ENCODE peak calls at places on chromosomes 13 and 19, in nine cellular contexts. V is A549, B is neural crest cell, K is tibial nerve, J is fibroblast of the aortic adventitia, S is RWPE1, W is left ventricle myocardium inferior, P is astrocyte, M is mammary epithelial cell. G is an unnamed sample.

GRCh38 chr13:73767747-73768315 is 366.4 kb downstream of the KLF12 start:
- DNase-seq in V (peak; percentile 1), B (peak; percentile 3), K (no peak), J (no peak), S (peak; percentile 10), W (no peak), P (no peak), M (no peak), G (no peak)

GRCh38 chr19:2887391-2887914 is 13.3 kb upstream of the ZNF57 start:
- DNase-seq in V (peak; percentile 77), B (no peak), K (no peak), J (peak; percentile 86), S (peak; percentile 63), W (no peak), P (peak; percentile 32), M (peak; percentile 66), G (no peak)

GRCh38 chr19:4064551-4065260 is 2.0 kb downstream of the ZBTB7A start:
- DNase-seq in V (no peak), B (no peak), K (no peak), J (no peak), S (no peak), W (peak; percentile 59), P (no peak), M (no peak), G (no peak)

GRCh38 chr13:46170687-46171086 is 11.3 kb downstream of the LCP1 start:
- DNase-seq in V (no peak), B (peak; percentile 22), K (no peak), J (no peak), S (no peak), W (no peak), P (no peak), M (no peak), G (no peak)

GRCh38 chr19:30593358-30593757 is 221.2 kb downstream of the ZNF536 start:
- DNase-seq in V (no peak), B (no peak), K (no peak), J (no peak), S (no peak), W (no peak), P (no peak), M (no peak), G (no peak)

GRCh38 chr19:12749938-12750521 is 1.6 kb upstream of the BEST2 start:
- DNase-seq in V (no peak), B (no peak), K (no peak), J (no peak), S (no peak), W (no peak), P (peak; percentile 38), M (no peak), G (no peak)

GRCh38 chr13:80360298-80360827 is 19.4 kb upstream of the SPRY2 start:
- DNase-seq in V (no peak), B (no peak), K (no peak), J (no peak), S (no peak), W (no peak), P (no peak), M (no peak), G (no peak)

GRCh38 chr19:40611096-40611495 is 9.9 kb downstream of the LTBP4 start:
- DNase-seq in V (no peak), B (no peak), K (no peak), J (no peak), S (no peak), W (no peak), P (no peak), M (peak; percentile 73), G (no peak)

GRCh38 chr13:44219808-44220544 is 153.6 kb upstream of the SERP2 start:
- DNase-seq in V (peak; percentile 58), B (no peak), K (no peak), J (peak; percentile 91), S (peak; percentile 25), W (no peak), P (peak; percentile 92), M (no peak), G (no peak)

GRCh38 chr19:38684078-38684861 is 36.8 kb downstream of the ACTN4 start:
- DNase-seq in V (peak; percentile 100), B (no peak), K (peak; percentile 43), J (peak; percentile 95), S (peak; percentile 96), W (peak; percentile 52), P (peak; percentile 84), M (peak; percentile 98), G (no peak)

GRCh38 chr13:47334173-47334572 is 437.3 kb upstream of the HTR2A start:
- DNase-seq in V (no peak), B (no peak), K (no peak), J (peak; percentile 86), S (no peak), W (no peak), P (peak; percentile 91), M (no peak), G (no peak)

GRCh38 chr13:32647926-32648325 is 61.7 kb downstream of the PDS5B start:
- DNase-seq in V (no peak), B (no peak), K (no peak), J (no peak), S (no peak), W (no peak), P (no peak), M (no peak), G (no peak)

GRCh38 chr19:46390866-46391265 is 22.5 kb downstream of the CCDC8 start:
- DNase-seq in V (no peak), B (no peak), K (no peak), J (peak; percentile 85), S (no peak), W (no peak), P (no peak), M (no peak), G (no peak)

GRCh38 chr13:50761406-50761805 is 82.1 kb downstream of the DLEU7 start:
- DNase-seq in V (no peak), B (no peak), K (no peak), J (no peak), S (no peak), W (no peak), P (no peak), M (peak; percentile 58), G (no peak)

GRCh38 chr13:33355470-33355869 is 69.9 kb upstream of the STARD13 start:
- DNase-seq in V (no peak), B (no peak), K (no peak), J (peak; percentile 67), S (no peak), W (no peak), P (no peak), M (no peak), G (no peak)

GRCh38 chr19:46759817-46760333 is 13.6 kb upstream of the STRN4 start:
- DNase-seq in V (peak; percentile 86), B (no peak), K (peak; percentile 69), J (peak; percentile 99), S (peak; percentile 36), W (no peak), P (peak; percentile 84), M (peak; percentile 59), G (no peak)

GRCh38 chr19:12777217-12778019 is 2.1 kb upstream of the HOOK2 start:
- DNase-seq in V (peak; percentile 77), B (peak; percentile 82), K (no peak), J (peak; percentile 80), S (peak; percentile 73), W (peak; percentile 82), P (no peak), M (peak; percentile 63), G (peak; percentile 76)

DNA sequence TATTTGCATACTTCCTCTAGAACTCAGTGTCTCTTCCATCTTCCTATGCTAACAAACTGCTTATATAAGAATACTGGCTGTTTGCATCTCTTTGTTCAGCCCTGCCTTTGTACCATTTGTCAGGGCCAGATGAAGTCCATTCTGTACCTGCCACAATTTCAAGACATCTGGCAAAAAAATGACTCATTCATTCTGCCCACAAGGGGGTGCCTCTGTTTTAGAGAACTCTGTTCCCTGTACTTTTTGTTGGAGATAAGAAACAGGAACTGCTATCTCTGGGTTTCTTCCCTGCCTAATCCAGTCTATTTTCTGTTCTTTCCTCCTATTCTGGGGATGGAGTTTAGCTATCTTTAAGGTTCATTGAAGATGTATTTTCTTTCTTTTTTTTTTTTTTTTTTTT is 23.0 kb downstream of the ZNF568 start:
- DNase-seq in V (no peak), B (no peak), K (no peak), J (no peak), S (no peak), W (no peak), P (peak; percentile 4), M (no peak), G (no peak)
- TF ChIP-seq CTCF in V (no peak), B (no peak), K (no peak), J (no peak), S (no peak), W (peak; percentile 17), P (no peak), M (no peak), G (no peak)

GRCh38 chr19:11295665-11296245 is at the start of gene TSPAN16:
- DNase-seq in V (no peak), B (no peak), K (peak; percentile 17), J (no peak), S (no peak), W (no peak), P (no peak), M (no peak), G (no peak)
- TF ChIP-seq CTCF in V (no peak), B (no peak), K (no peak), J (no peak), S (no peak), W (no peak), P (no peak), M (peak; percentile 25), G (no peak)

DNA sequence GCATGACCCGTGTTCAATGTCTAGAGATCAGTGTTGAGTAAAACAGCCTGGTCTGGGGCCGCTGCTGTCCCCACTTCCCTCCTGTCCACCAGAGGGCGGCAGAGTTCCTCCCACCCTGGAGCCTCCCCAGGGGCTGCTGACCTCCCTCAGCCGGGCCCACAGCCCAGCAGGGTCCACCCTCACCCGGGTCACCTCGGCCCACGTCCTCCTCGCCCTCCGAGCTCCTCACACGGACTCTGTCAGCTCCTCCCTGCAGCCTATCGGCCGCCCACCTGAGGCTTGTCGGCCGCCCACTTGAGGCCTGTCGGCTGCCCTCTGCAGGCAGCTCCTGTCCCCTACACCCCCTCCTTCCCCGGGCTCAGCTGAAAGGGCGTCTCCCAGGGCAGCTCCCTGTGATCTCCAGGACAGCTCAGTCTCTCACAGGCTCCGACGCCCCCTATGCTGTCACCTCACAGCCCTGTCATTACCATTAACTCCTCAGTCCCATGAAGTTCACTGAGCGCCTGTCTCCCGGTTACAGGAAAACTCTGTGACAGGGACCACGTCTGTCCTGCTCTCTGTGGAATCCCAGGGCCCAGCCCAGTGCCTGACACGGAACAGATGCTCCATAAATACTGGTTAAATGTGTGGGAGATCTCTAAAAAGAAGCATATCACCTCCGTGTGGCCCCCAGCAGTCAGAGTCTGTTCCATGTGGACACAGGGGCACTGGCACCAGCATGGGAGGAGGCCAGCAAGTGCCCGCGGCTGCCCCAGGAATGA is 1.5 kb upstream of the CEACAM5 start:
- DNase-seq in V (peak; percentile 91), B (no peak), K (no peak), J (no peak), S (peak; percentile 69), W (peak; percentile 23), P (no peak), M (peak; percentile 51), G (no peak)
- TF ChIP-seq CTCF in V (peak; percentile 100), B (peak; percentile 64), K (peak; percentile 61), J (peak; percentile 35), S (peak; percentile 60), W (peak; percentile 52), P (peak; percentile 20), M (peak; percentile 78), G (peak; percentile 10)

GRCh38 chr19:18274776-18275356 is 614 bp upstream of the IQCN start:
- DNase-seq in V (peak; percentile 81), B (no peak), K (peak; percentile 76), J (peak; percentile 91), S (peak; percentile 78), W (peak; percentile 87), P (peak; percentile 78), M (peak; percentile 86), G (no peak)
- TF ChIP-seq CTCF in V (no peak), B (no peak), K (peak; percentile 41), J (no peak), S (no peak), W (peak; percentile 30), P (no peak), M (no peak), G (no peak)